ENCODE peak calls at places on chromosomes 4 and X, in six cellular contexts. A, Z, C, X, R and I are unnamed samples.

GRCh38 chrX:8749697-8750096 is 17.8 kb upstream of the ANOS1 start:
- DNase-seq in A (no peak), Z (no peak), C (no peak), X (no peak), R (no peak), I (no peak)

GRCh38 chr4:159206427-159206871 is 103.6 kb downstream of the RAPGEF2 start:
- DNase-seq in A (no peak), Z (no peak), C (no peak), X (peak), R (no peak), I (no peak)

GRCh38 chr4:113707013-113707412 is 54.5 kb downstream of the CAMK2D start:
- DNase-seq in A (no peak), Z (no peak), C (no peak), X (peak), R (no peak), I (no peak)

GRCh38 chrX:68894513-68895338 is 65.9 kb downstream of the EFNB1 start:
- DNase-seq in A (peak), Z (no peak), C (peak), X (peak), R (no peak), I (no peak)

GRCh38 chr4:151402150-151402865 is 6.7 kb upstream of the FHIP1A start:
- DNase-seq in A (no peak), Z (no peak), C (no peak), X (no peak), R (no peak), I (no peak)

GRCh38 chrX:45762699-45763647 is 562.3 kb upstream of the DIPK2B start:
- DNase-seq in A (no peak), Z (no peak), C (no peak), X (no peak), R (no peak), I (no peak)

GRCh38 chrX:138026211-138026610 is 460.3 kb downstream of the ZIC3 start:
- DNase-seq in A (no peak), Z (no peak), C (no peak), X (no peak), R (peak), I (no peak)

GRCh38 chrX:36908801-36909403 is 99.3 kb upstream of the FAM47C start:
- DNase-seq in A (no peak), Z (no peak), C (no peak), X (peak), R (peak), I (no peak)

GRCh38 chr4:80592950-80593349 is 257.4 kb downstream of the CFAP299 start:
- DNase-seq in A (no peak), Z (no peak), C (no peak), X (no peak), R (peak), I (no peak)

GRCh38 chr4:183398298-183399129 is 45.9 kb upstream of the CDKN2AIP start:
- DNase-seq in A (peak), Z (peak), C (peak), X (peak), R (peak), I (peak)

GRCh38 chr4:125041372-125041930 is 273.3 kb upstream of the FAT4 start:
- DNase-seq in A (no peak), Z (no peak), C (no peak), X (no peak), R (no peak), I (no peak)

GRCh38 chr4:145605941-145606340 is 13.2 kb upstream of the MMAA start:
- DNase-seq in A (no peak), Z (no peak), C (no peak), X (no peak), R (no peak), I (no peak)

GRCh38 chr4:168877407-168877778 is 132.7 kb downstream of the CBR4 start:
- DNase-seq in A (no peak), Z (no peak), C (no peak), X (no peak), R (no peak), I (no peak)

GRCh38 chr4:124018383-124019317 is 622.1 kb downstream of the SPRY1 start:
- DNase-seq in A (no peak), Z (peak), C (peak), X (peak), R (no peak), I (peak)

GRCh38 chrX:139200793-139201192 is 329.7 kb upstream of the F9 start:
- DNase-seq in A (peak), Z (no peak), C (no peak), X (peak), R (peak), I (no peak)

GRCh38 chr4:108383157-108383556 is 214.4 kb upstream of the LEF1 start:
- DNase-seq in A (no peak), Z (no peak), C (no peak), X (no peak), R (no peak), I (no peak)

GRCh38 chr4:176065365-176066249 is at the start of gene WDR17:
- DNase-seq in A (peak), Z (peak), C (peak), X (peak), R (peak), I (peak)

GRCh38 chr4:138202686-138203085 is 39.5 kb downstream of the SLC7A11 start:
- DNase-seq in A (no peak), Z (no peak), C (no peak), X (no peak), R (peak), I (no peak)

GRCh38 chrX:46209768-46210167 is 335.5 kb downstream of the ZNF674 start:
- DNase-seq in A (no peak), Z (no peak), C (no peak), X (no peak), R (no peak), I (no peak)

GRCh38 chrX:7170903-7171302 is 22.9 kb upstream of the PUDP start:
- DNase-seq in A (peak), Z (no peak), C (no peak), X (no peak), R (peak), I (no peak)

GRCh38 chr4:30724217-30724616 is 4.0 kb downstream of the PCDH7 start:
- DNase-seq in A (no peak), Z (no peak), C (no peak), X (no peak), R (no peak), I (no peak)

GRCh38 chr4:100299441-100299840 is 109.2 kb upstream of the DDIT4L start:
- DNase-seq in A (no peak), Z (no peak), C (no peak), X (no peak), R (peak), I (no peak)

GRCh38 chr4:125582302-125582701 is 267.5 kb downstream of the FAT4 start:
- DNase-seq in A (no peak), Z (no peak), C (no peak), X (peak), R (no peak), I (no peak)

GRCh38 chr4:3304831-3305609 is 12.2 kb downstream of the RGS12 start:
- DNase-seq in A (no peak), Z (no peak), C (peak), X (peak), R (no peak), I (no peak)

GRCh38 chr4:99300934-99301333 is 10.1 kb upstream of the ADH1A start:
- DNase-seq in A (peak), Z (no peak), C (peak), X (peak), R (peak), I (peak)

GRCh38 chr4:71380721-71381120 is 41.9 kb downstream of the SLC4A4 start:
- DNase-seq in A (no peak), Z (no peak), C (no peak), X (peak), R (peak), I (no peak)

GRCh38 chr4:37480509-37480908 is 205.7 kb downstream of the RELL1 start:
- DNase-seq in A (no peak), Z (no peak), C (no peak), X (no peak), R (no peak), I (no peak)

GRCh38 chr4:186623546-186623945 is 68.2 kb upstream of the MTNR1A start:
- DNase-seq in A (no peak), Z (no peak), C (no peak), X (no peak), R (no peak), I (no peak)

GRCh38 chrX:72060196-72060974 is 71.3 kb downstream of the RTL5 start:
- DNase-seq in A (no peak), Z (no peak), C (no peak), X (peak), R (peak), I (no peak)

GRCh38 chrX:118495061-118495921 is at the start of gene DOCK11:
- DNase-seq in A (peak), Z (peak), C (peak), X (peak), R (peak), I (peak)

GRCh38 chrX:118498351-118498750 is 2.7 kb downstream of the DOCK11 start:
- DNase-seq in A (no peak), Z (no peak), C (no peak), X (no peak), R (no peak), I (no peak)

GRCh38 chrX:118496763-118497079 is 1.1 kb downstream of the DOCK11 start:
- DNase-seq in A (no peak), Z (no peak), C (no peak), X (no peak), R (no peak), I (no peak)

GRCh38 chrX:118497180-118497814 is 1.7 kb downstream of the DOCK11 start:
- DNase-seq in A (no peak), Z (no peak), C (no peak), X (no peak), R (no peak), I (no peak)

GRCh38 chrX:118495958-118496762 is 545 bp downstream of the DOCK11 start:
- DNase-seq in A (peak), Z (no peak), C (peak), X (no peak), R (peak), I (no peak)
- TF ChIP-seq POLR2A in A (no peak), Z (peak), C (no peak), X (no peak), R (no peak), I (no peak)

GRCh38 chr4:8200302-8200975 is 1.3 kb downstream of the SH3TC1 start:
- DNase-seq in A (peak), Z (no peak), C (no peak), X (peak), R (no peak), I (no peak)

GRCh38 chr4:8198206-8198905 is 734 bp upstream of the SH3TC1 start:
- DNase-seq in A (peak), Z (no peak), C (no peak), X (no peak), R (no peak), I (no peak)

GRCh38 chr4:8199594-8200301 is 658 bp downstream of the SH3TC1 start:
- DNase-seq in A (peak), Z (no peak), C (peak), X (no peak), R (no peak), I (no peak)

GRCh38 chr4:8197521-8197920 is 1.6 kb upstream of the SH3TC1 start:
- DNase-seq in A (no peak), Z (no peak), C (no peak), X (no peak), R (no peak), I (no peak)

DNA sequence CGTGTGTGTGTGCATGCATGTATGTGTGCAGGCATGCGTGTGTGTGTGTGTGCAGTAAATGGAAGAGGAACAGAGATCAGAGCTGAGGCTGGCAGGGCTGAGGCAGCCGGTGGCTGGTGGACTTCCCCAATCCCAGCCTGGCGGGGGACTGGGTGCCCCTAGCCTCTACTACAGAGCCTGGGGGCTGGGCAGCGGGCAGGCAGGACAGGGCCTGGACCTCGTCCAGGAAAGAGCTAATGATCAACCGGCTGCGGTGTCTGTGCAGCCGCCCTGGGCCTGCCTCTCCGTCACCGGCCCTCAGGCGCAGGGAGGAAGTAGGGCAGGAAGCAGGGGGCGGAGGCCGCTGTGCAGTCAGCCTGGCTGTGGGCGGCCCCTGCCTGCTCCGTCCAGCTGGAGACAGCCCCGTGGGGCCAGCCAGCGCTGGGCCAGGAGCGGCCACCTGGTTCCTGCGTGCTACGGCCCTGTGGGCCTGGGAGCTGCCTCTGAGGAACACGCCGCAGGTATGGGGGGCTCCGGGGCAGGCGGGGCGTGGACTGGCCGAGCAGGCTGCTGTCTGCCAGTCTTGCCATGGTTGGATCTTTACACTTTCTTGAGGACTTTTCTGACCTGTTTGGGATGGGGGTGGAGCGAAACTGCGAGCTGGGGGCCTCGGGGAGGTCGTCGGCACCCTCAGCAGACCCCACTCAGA is at the start of gene SH3TC1:
- DNase-seq in A (peak), Z (peak), C (peak), X (peak), R (peak), I (peak)
- TF ChIP-seq POLR2A in A (no peak), Z (peak), C (no peak), X (no peak), R (no peak), I (no peak)

GRCh38 chrX:110286126-110286525 is 31.8 kb downstream of the AMMECR1 start:
- DNase-seq in A (no peak), Z (no peak), C (no peak), X (peak), R (peak), I (no peak)
- TF ChIP-seq POLR2A in A (no peak), Z (no peak), C (no peak), X (no peak), R (no peak), I (no peak)

GRCh38 chr4:964346-965025 is 8.9 kb downstream of the DGKQ start:
- DNase-seq in A (no peak), Z (no peak), C (no peak), X (no peak), R (no peak), I (no peak)

GRCh38 chr4:960736-961650 is 12.4 kb downstream of the DGKQ start:
- DNase-seq in A (no peak), Z (no peak), C (no peak), X (no peak), R (no peak), I (no peak)

GRCh38 chr4:963276-964225 is 9.8 kb downstream of the DGKQ start:
- DNase-seq in A (no peak), Z (no peak), C (no peak), X (no peak), R (no peak), I (peak)

GRCh38 chr4:961651-962230 is 11.6 kb downstream of the DGKQ start:
- DNase-seq in A (no peak), Z (no peak), C (no peak), X (no peak), R (no peak), I (peak)

GRCh38 chr4:962231-963208 is 10.8 kb downstream of the DGKQ start:
- DNase-seq in A (no peak), Z (no peak), C (no peak), X (no peak), R (no peak), I (peak)
- TF ChIP-seq POLR2A in A (no peak), Z (no peak), C (no peak), X (no peak), R (no peak), I (no peak)